ENCODE peak calls at places on chromosomes 6 and 20, in six cellular contexts. V is effector memory CD4-positive, alpha-beta T cell; A is suprapubic skin; T is mammary epithelial cell; F is psoas muscle; N is coronary artery. H is an unnamed sample.

GRCh38 chr6:79650943-79651342 is 19.8 kb downstream of the SH3BGRL2 start:
- DNase-seq in V (no peak), A (no peak), T (no peak), F (no peak), N (no peak), H (no peak)

GRCh38 chr20:15296422-15296821 is 959.0 kb upstream of the FLRT3 start:
- DNase-seq in V (no peak), A (no peak), T (no peak), F (no peak), N (no peak), H (no peak)

GRCh38 chr6:17986656-17987575 is 519 bp downstream of the KIF13A start:
- DNase-seq in V (no peak), A (peak; percentile 81), T (peak; percentile 48), F (peak; percentile 78), N (peak; percentile 86), H (peak; percentile 89)

GRCh38 chr20:37846573-37846972 is 56.4 kb upstream of the VSTM2L start:
- DNase-seq in V (no peak), A (no peak), T (no peak), F (no peak), N (no peak), H (no peak)

GRCh38 chr6:163008626-163009025 is 280.9 kb downstream of the PACRG start:
- DNase-seq in V (no peak), A (no peak), T (no peak), F (no peak), N (no peak), H (no peak)

GRCh38 chr20:24768977-24769675 is 179.9 kb upstream of the CST7 start:
- DNase-seq in V (no peak), A (no peak), T (no peak), F (no peak), N (peak; percentile 45), H (no peak)

GRCh38 chr6:163797313-163797712 is 382.8 kb downstream of the QKI start:
- DNase-seq in V (no peak), A (no peak), T (no peak), F (no peak), N (no peak), H (no peak)

GRCh38 chr6:19697744-19698290 is 139.4 kb upstream of the ID4 start:
- DNase-seq in V (no peak), A (no peak), T (peak; percentile 88), F (no peak), N (no peak), H (no peak)

GRCh38 chr6:37459981-37460800 is 27.2 kb downstream of the CMTR1 start:
- DNase-seq in V (no peak), A (no peak), T (no peak), F (no peak), N (no peak), H (no peak)

GRCh38 chr6:158038291-158039177 is 56.9 kb downstream of the SYNJ2 start:
- DNase-seq in V (no peak), A (peak; percentile 56), T (no peak), F (no peak), N (peak; percentile 1), H (no peak)

GRCh38 chr20:43534016-43534415 is 24.8 kb upstream of the SGK2 start:
- DNase-seq in V (no peak), A (no peak), T (no peak), F (no peak), N (peak; percentile 38), H (no peak)

GRCh38 chr6:37149750-37150149 is 20.2 kb upstream of the PIM1 start:
- DNase-seq in V (no peak), A (no peak), T (no peak), F (no peak), N (no peak), H (no peak)

GRCh38 chr6:52598123-52598823 is 21.4 kb upstream of the TRAM2 start:
- DNase-seq in V (no peak), A (peak; percentile 76), T (no peak), F (peak; percentile 75), N (peak; percentile 77), H (no peak)

GRCh38 chr6:152148412-152148811 is 340.9 kb downstream of the ESR1 start:
- DNase-seq in V (no peak), A (no peak), T (no peak), F (no peak), N (no peak), H (no peak)

GRCh38 chr6:29736563-29736962 is 13.3 kb downstream of the HLA-F start:
- DNase-seq in V (no peak), A (no peak), T (no peak), F (no peak), N (no peak), H (no peak)

GRCh38 chr20:62080249-62080993 is 14.7 kb upstream of the TAF4 start:
- DNase-seq in V (no peak), A (no peak), T (no peak), F (no peak), N (no peak), H (no peak)

GRCh38 chr6:10837692-10837996 is 695 bp downstream of the MAK start:
- DNase-seq in V (no peak), A (no peak), T (peak; percentile 7), F (no peak), N (no peak), H (no peak)

GRCh38 chr6:23003671-23004598 is 434.6 kb downstream of the HDGFL1 start:
- DNase-seq in V (no peak), A (peak; percentile 73), T (no peak), F (peak; percentile 56), N (no peak), H (no peak)

GRCh38 chr20:40160151-40160550 is 528.9 kb downstream of the MAFB start:
- DNase-seq in V (no peak), A (no peak), T (peak; percentile 41), F (peak; percentile 39), N (no peak), H (no peak)

GRCh38 chr6:30325873-30326445 is 768 bp upstream of the TRIM39 start:
- DNase-seq in V (no peak), A (peak; percentile 73), T (peak; percentile 71), F (peak; percentile 60), N (peak; percentile 76), H (no peak)

GRCh38 chr6:97697450-97697849 is 414.4 kb upstream of the MMS22L start:
- DNase-seq in V (no peak), A (no peak), T (peak; percentile 5), F (no peak), N (no peak), H (no peak)

GRCh38 chr6:40162074-40162473 is 227.8 kb upstream of the MOCS1 start:
- DNase-seq in V (no peak), A (no peak), T (no peak), F (no peak), N (no peak), H (no peak)

GRCh38 chr20:17565164-17565845 is 4.6 kb upstream of the DSTN start:
- DNase-seq in V (no peak), A (no peak), T (no peak), F (no peak), N (no peak), H (no peak)

GRCh38 chr6:133756046-133756445 is 132.9 kb upstream of the TCF21 start:
- DNase-seq in V (no peak), A (no peak), T (no peak), F (no peak), N (no peak), H (no peak)

GRCh38 chr20:10565922-10566897 is 107.6 kb downstream of the JAG1 start:
- DNase-seq in V (no peak), A (no peak), T (no peak), F (no peak), N (no peak), H (no peak)

GRCh38 chr6:96907498-96907897 is 9.8 kb upstream of the NDUFAF4 start:
- DNase-seq in V (no peak), A (no peak), T (no peak), F (no peak), N (no peak), H (no peak)

GRCh38 chr20:60501048-60501447 is 542.8 kb downstream of the CDH26 start:
- DNase-seq in V (no peak), A (no peak), T (no peak), F (no peak), N (no peak), H (no peak)

GRCh38 chr6:56745081-56745480 is 102.4 kb upstream of the DST start:
- DNase-seq in V (no peak), A (no peak), T (peak; percentile 55), F (no peak), N (no peak), H (no peak)

GRCh38 chr6:164690702-164691500 is 618.5 kb downstream of the C6orf118 start:
- DNase-seq in V (no peak), A (no peak), T (no peak), F (no peak), N (no peak), H (no peak)

GRCh38 chr20:34045294-34045693 is 51.6 kb downstream of the RALY start:
- DNase-seq in V (no peak), A (no peak), T (no peak), F (peak; percentile 60), N (no peak), H (no peak)

GRCh38 chr6:2434116-2434515 is 188.7 kb upstream of the GMDS start:
- DNase-seq in V (no peak), A (no peak), T (peak; percentile 84), F (no peak), N (no peak), H (no peak)

GRCh38 chr6:125700591-125701353 is 48.7 kb upstream of the HEY2 start:
- DNase-seq in V (no peak), A (no peak), T (no peak), F (no peak), N (no peak), H (no peak)

GRCh38 chr6:14917101-14917500 is 328.8 kb upstream of the JARID2 start:
- DNase-seq in V (no peak), A (no peak), T (no peak), F (no peak), N (no peak), H (no peak)

GRCh38 chr6:166900130-166900708 is 56.1 kb downstream of the RNASET2 start:
- DNase-seq in V (no peak), A (no peak), T (no peak), F (no peak), N (no peak), H (peak; percentile 47)

GRCh38 chr6:48782230-48782629 is 671.2 kb upstream of the PTCHD4 start:
- DNase-seq in V (no peak), A (no peak), T (peak; percentile 44), F (no peak), N (no peak), H (no peak)

GRCh38 chr6:106512958-106513480 is 116.3 kb downstream of the RTN4IP1 start:
- DNase-seq in V (no peak), A (no peak), T (no peak), F (no peak), N (no peak), H (no peak)
- H3K27ac ChIP-seq in V (peak overlapping the region; percentile 91), A (peak overlapping the region; percentile 99), T (peak overlapping the region; percentile 70), F (peak overlapping the region; percentile 62), N (peak overlapping the region; percentile 72), H (peak overlapping the region; percentile 90)

GRCh38 chr6:144467921-144468320 is 182.8 kb downstream of the UTRN start:
- DNase-seq in V (no peak), A (no peak), T (no peak), F (no peak), N (no peak), H (no peak)
- H3K27ac ChIP-seq in V (no peak overlapping the region), A (no peak overlapping the region), T (no peak overlapping the region), F (no peak overlapping the region), N (no peak overlapping the region), H (no peak overlapping the region)

GRCh38 chr6:21816231-21816630 is 222.7 kb downstream of the SOX4 start:
- DNase-seq in V (no peak), A (no peak), T (no peak), F (no peak), N (no peak), H (no peak)
- H3K27ac ChIP-seq in V (no peak overlapping the region), A (no peak overlapping the region), T (no peak overlapping the region), F (no peak overlapping the region), N (no peak overlapping the region), H (no peak overlapping the region)

GRCh38 chr6:136969433-136969832 is 47.3 kb downstream of the SLC35D3 start:
- DNase-seq in V (no peak), A (no peak), T (peak; percentile 43), F (no peak), N (no peak), H (no peak)
- H3K27ac ChIP-seq in V (no peak overlapping the region), A (peak overlapping the region; percentile 88), T (no peak overlapping the region), F (no peak overlapping the region), N (no peak overlapping the region), H (no peak overlapping the region)